ENCODE peak calls at places on chromosomes 3 and 15, in six cellular contexts. U is body of pancreas, W is fibroblast of lung, V is ovary, M is GM12878, R is astrocyte of the spinal cord. O is an unnamed sample.

GRCh38 chr15:74725845-74726773 is 781 bp upstream of the CYP1A1 start:
- DNase-seq in V (peak), U (peak), W (no peak), M (no peak), R (no peak), O (peak)

GRCh38 chr3:52663098-52663497 is 22.6 kb downstream of the PBRM1 start:
- DNase-seq in V (no peak), U (no peak), M (no peak), W (no peak), R (no peak), O (no peak)

GRCh38 chr15:78056714-78057269 is 20.7 kb downstream of the TBC1D2B start:
- DNase-seq in V (no peak), U (peak), R (no peak), M (no peak), W (peak), O (peak)

GRCh38 chr15:30929064-30929669 is 25.5 kb downstream of the FAN1 start:
- DNase-seq in V (no peak), R (no peak), W (no peak), M (no peak), U (peak), O (no peak)

GRCh38 chr15:65962187-65962586 is 92.9 kb downstream of the RAB11A start:
- DNase-seq in M (no peak), W (no peak), U (no peak), R (no peak), V (no peak), O (peak)

GRCh38 chr3:37628711-37629301 is 232.9 kb upstream of the CTDSPL start:
- DNase-seq in W (no peak), R (peak), M (no peak), U (no peak), V (no peak), O (no peak)

GRCh38 chr3:101876142-101876541 is 26.8 kb downstream of the NFKBIZ start:
- DNase-seq in W (no peak), R (no peak), V (no peak), U (no peak), M (no peak), O (no peak)

GRCh38 chr3:50519471-50520089 is 16.1 kb upstream of the CACNA2D2 start:
- DNase-seq in U (peak), R (peak), M (no peak), V (peak), W (peak), O (peak)

GRCh38 chr3:48268936-48269551 is 28.1 kb downstream of the ZNF589 start:
- DNase-seq in V (peak), U (no peak), R (no peak), W (peak), M (no peak), O (no peak)

GRCh38 chr15:81809543-81809942 is 236.3 kb downstream of the MEX3B start:
- DNase-seq in R (no peak), M (no peak), V (no peak), W (no peak), U (no peak), O (peak)

GRCh38 chr3:166864473-166865467 is 515.3 kb downstream of the ZBBX start:
- DNase-seq in M (no peak), W (no peak), V (no peak), R (no peak), U (no peak), O (no peak)

GRCh38 chr3:55639886-55640765 is 153.0 kb upstream of the WNT5A start:
- DNase-seq in W (no peak), V (no peak), R (no peak), U (no peak), M (no peak), O (no peak)

DNA sequence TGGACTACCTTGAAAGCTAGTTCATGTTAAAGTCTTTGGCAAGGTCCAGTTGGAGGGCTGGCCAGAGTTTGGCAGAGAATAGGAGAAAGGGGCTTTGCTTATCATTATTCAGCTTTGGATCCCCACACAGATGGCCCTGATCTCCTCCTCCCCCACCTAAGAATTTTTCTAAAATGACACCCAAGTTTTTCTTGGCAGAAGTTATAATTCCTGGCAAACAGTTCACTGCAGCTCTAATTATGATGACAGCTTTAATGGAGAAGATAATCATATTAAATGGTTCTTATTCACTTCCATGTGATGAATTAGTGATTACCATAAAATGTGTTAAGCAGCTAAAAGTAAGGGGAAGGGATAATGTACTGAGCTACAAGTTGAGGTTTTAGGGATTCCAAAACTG is 84.4 kb upstream of the ZNF280D start:
- DNase-seq in M (no peak), R (no peak), V (no peak), U (no peak), W (no peak), O (no peak)
- TF ChIP-seq CTCF in M (no peak), R (no peak), V (no peak), U (no peak), W (no peak), O (no peak)

DNA sequence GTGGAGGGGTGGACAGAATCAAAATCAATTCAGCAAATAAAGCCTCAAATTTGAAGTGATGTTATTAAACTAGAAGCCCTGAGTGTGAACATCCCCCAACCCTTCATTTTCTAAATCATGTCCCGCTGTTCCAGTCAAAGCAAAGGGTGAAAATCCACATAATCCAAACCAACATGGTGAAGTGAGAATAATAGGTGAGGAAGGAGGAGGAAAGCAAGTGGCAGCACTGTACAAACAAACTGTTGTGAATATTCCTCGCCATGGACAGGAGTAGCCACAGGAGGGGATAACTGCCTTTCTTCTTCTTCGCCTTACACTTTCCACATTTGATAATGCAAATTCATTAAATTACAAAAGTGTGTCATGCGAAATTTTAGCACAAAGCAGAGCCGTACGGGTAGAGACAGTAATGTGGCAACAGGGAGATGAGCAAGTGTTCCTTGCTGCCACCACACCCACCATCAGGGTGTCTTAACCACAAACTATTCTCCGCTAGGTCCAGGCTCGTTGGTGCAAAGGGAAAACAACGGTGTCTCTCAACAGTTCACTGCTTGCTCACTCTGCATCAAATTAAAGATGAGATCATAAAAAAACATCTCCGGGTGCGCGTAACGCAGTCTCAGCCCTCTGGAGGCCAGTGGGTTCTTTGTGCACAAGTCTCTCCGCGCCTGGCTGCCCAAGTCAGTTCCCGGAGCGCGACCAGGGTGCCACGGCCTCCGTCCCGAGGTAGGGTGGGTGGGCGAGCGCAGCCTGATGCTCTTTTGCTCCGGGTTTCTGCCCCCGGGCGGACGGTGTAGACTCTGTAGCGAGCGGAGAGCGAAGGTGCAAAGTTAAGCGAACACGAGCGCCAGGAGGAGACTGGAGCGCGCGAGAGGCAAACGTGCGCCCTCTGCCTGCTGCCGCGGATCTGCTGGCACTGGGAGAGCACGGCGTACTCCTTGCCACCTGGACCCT is 6.7 kb downstream of the EPHA3 start:
- DNase-seq in V (peak), W (peak), U (peak), M (no peak), R (peak), O (peak)
- TF ChIP-seq CTCF in V (peak), W (peak), U (peak), M (peak), R (peak), O (peak)

GRCh38 chr3:42572278-42572677 is 9.5 kb downstream of the SEC22C start:
- DNase-seq in V (no peak), W (peak), U (no peak), R (no peak), M (no peak), O (peak)
- TF ChIP-seq CTCF in V (no peak), W (peak), U (peak), R (peak), M (peak), O (peak)

GRCh38 chr3:14863324-14864100 is 44.8 kb downstream of the FGD5 start:
- DNase-seq in W (no peak), U (no peak), R (no peak), M (no peak), V (no peak), O (no peak)
- TF ChIP-seq CTCF in W (peak), U (no peak), R (peak), M (peak), V (no peak), O (peak)

GRCh38 chr15:85000937-85001336 is 19.3 kb downstream of the PDE8A start:
- DNase-seq in W (no peak), M (no peak), U (no peak), R (no peak), V (no peak), O (no peak)
- TF ChIP-seq CTCF in W (no peak), M (no peak), U (no peak), R (no peak), V (no peak), O (no peak)

GRCh38 chr3:28349397-28350000 is 875 bp upstream of the AZI2 start:
- DNase-seq in M (no peak), V (no peak), W (no peak), R (no peak), U (no peak), O (no peak)
- TF ChIP-seq CTCF in M (no peak), V (no peak), W (peak), R (peak), U (peak), O (no peak)

GRCh38 chr3:31244929-31245817 is 287.6 kb upstream of the STT3B start:
- DNase-seq in V (no peak), R (no peak), W (no peak), M (no peak), U (no peak), O (no peak)
- TF ChIP-seq CTCF in V (no peak), R (no peak), W (no peak), M (peak), U (no peak), O (no peak)